ENCODE peak calls at places on chromosomes 7 and 10, in six cellular contexts. Y, G, L, K, H and P are unnamed samples.

GRCh38 chr7:7667187-7667586 is 26.6 kb downstream of the UMAD1 start:
- DNase-seq in H (no peak), K (no peak), L (no peak), G (no peak), Y (no peak), P (no peak)

GRCh38 chr10:95742529-95742884 is 13.5 kb upstream of the ENTPD1 start:
- DNase-seq in L (no peak), G (no peak), H (peak), K (peak), Y (no peak), P (no peak)

GRCh38 chr10:86971146-86971991 is 3.1 kb downstream of the ADIRF start:
- DNase-seq in L (peak), H (peak), K (peak), Y (peak), G (peak), P (peak)

GRCh38 chr10:115580239-115580638 is 487.1 kb downstream of the ATRNL1 start:
- DNase-seq in H (no peak), G (no peak), L (no peak), K (no peak), Y (no peak), P (no peak)

GRCh38 chr7:16564909-16565426 is 38.3 kb downstream of the LRRC72 start:
- DNase-seq in G (no peak), H (no peak), L (no peak), Y (no peak), K (peak), P (peak)

GRCh38 chr7:95011156-95011928 is 103.9 kb downstream of the PPP1R9A start:
- DNase-seq in K (peak), L (no peak), H (no peak), Y (no peak), G (no peak), P (no peak)

GRCh38 chr7:100435401-100436304 is 644 bp downstream of the PPP1R35 start:
- DNase-seq in L (peak), K (peak), H (peak), G (peak), Y (peak), P (peak)

GRCh38 chr10:125134916-125135770 is 25.2 kb downstream of the CTBP2 start:
- DNase-seq in L (no peak), K (no peak), H (no peak), Y (no peak), G (no peak), P (no peak)

GRCh38 chr10:121077331-121077730 is 226.2 kb downstream of the WDR11 start:
- DNase-seq in H (peak), G (no peak), L (no peak), Y (no peak), K (peak), P (no peak)

GRCh38 chr10:43212043-43212721 is 54.7 kb downstream of the RASGEF1A start:
- DNase-seq in H (peak), L (no peak), G (no peak), Y (no peak), K (no peak), P (no peak)

GRCh38 chr10:97540669-97541500 is 31.7 kb upstream of the ANKRD2 start:
- DNase-seq in Y (no peak), K (peak), G (no peak), H (peak), L (no peak), P (no peak)

GRCh38 chr10:114034943-114035645 is 8.6 kb upstream of the ADRB1 start:
- DNase-seq in G (no peak), Y (no peak), H (no peak), L (no peak), K (no peak), P (no peak)